ENCODE peak calls at places on chromosomes 7 and 10, in nine cellular contexts. H is right cardiac atrium; U is HL-60; A is aorta; R is effector memory CD4-positive, alpha-beta T cell; T is A549; J is SJSA1; C is breast epithelium; K is ovary. W is an unnamed sample.
A peak's percentile ranks its signal among the peaks of the same experiment; 100 is the strongest.

GRCh38 chr7:108326938-108327337 is 129.3 kb downstream of the NRCAM start:
- DNase-seq in H (no peak), U (no peak), A (no peak), R (no peak), T (no peak), J (no peak), C (no peak), K (no peak), W (no peak)

GRCh38 chr10:43196131-43196980 is 58.1 kb downstream of the CSGALNACT2 start:
- DNase-seq in H (peak; percentile 40), U (no peak), A (peak; percentile 60), R (no peak), T (no peak), J (no peak), C (no peak), K (no peak), W (no peak)

GRCh38 chr7:387132-388022 is 97.4 kb downstream of the FOXL3 start:
- DNase-seq in H (no peak), U (no peak), A (peak; percentile 72), R (no peak), T (no peak), J (no peak), C (peak; percentile 50), K (no peak), W (no peak)

GRCh38 chr7:151755131-151755787 is 121.7 kb downstream of the PRKAG2 start:
- DNase-seq in H (no peak), U (no peak), A (peak; percentile 81), R (no peak), T (no peak), J (peak; percentile 86), C (no peak), K (peak; percentile 31), W (peak; percentile 65)

GRCh38 chr10:43059336-43059720 is 17.5 kb upstream of the RET start:
- DNase-seq in H (no peak), U (no peak), A (no peak), R (no peak), T (no peak), J (no peak), C (no peak), K (no peak), W (no peak)

GRCh38 chr7:43649755-43650274 is 66.9 kb downstream of the STK17A start:
- DNase-seq in H (no peak), U (peak; percentile 30), A (no peak), R (peak; percentile 61), T (no peak), J (no peak), C (no peak), K (no peak), W (no peak)

GRCh38 chr10:107474650-107475049 is 310.1 kb upstream of the SORCS1 start:
- DNase-seq in H (no peak), U (no peak), A (no peak), R (no peak), T (no peak), J (no peak), C (no peak), K (no peak), W (no peak)

GRCh38 chr10:121593676-121594075 is 4.6 kb downstream of the FGFR2 start:
- DNase-seq in H (no peak), U (no peak), A (no peak), R (no peak), T (no peak), J (no peak), C (no peak), K (no peak), W (no peak)

GRCh38 chr7:25456467-25457171 is 228.3 kb upstream of the NPVF start:
- DNase-seq in H (peak; percentile 80), U (no peak), A (no peak), R (no peak), T (no peak), J (peak; percentile 4), C (no peak), K (peak; percentile 74), W (peak; percentile 92)

GRCh38 chr7:101138149-101138870 is 11.4 kb downstream of the SERPINE1 start:
- DNase-seq in H (peak; percentile 83), U (peak; percentile 88), A (peak; percentile 93), R (peak; percentile 73), T (peak; percentile 96), J (peak; percentile 97), C (peak; percentile 60), K (peak; percentile 85), W (peak; percentile 95)

GRCh38 chr7:620052-620451 is 100.4 kb upstream of the PDGFA start:
- DNase-seq in H (no peak), U (no peak), A (no peak), R (no peak), T (no peak), J (peak; percentile 28), C (no peak), K (no peak), W (no peak)

DNA sequence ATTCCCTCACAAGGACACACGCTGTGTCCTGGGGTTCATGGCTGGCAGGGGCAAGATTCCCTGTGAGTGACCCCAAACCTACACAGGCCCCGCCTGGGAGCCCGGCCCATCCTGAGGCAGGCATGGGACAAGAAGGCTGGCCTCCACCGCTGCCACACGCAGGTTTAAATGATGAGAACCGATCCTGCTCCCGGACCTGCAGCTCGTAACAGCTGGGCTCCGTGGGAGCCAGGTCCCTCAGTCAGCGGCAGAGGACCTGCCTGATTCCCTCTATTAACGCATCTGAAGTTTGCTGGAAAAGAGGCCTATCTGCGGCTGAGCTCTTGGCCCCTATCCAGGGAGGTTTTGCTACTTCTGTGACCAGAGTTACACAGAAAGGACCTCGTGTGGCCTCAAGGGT is 112.4 kb downstream of the VIPR2 start:
- DNase-seq in H (no peak), U (no peak), A (no peak), R (no peak), T (no peak), J (no peak), C (peak; percentile 45), K (no peak), W (no peak)
- H3K27ac ChIP-seq in H (no peak overlapping the region), U (no peak overlapping the region), A (peak overlapping the region; percentile 65), R (no peak overlapping the region), T (no peak overlapping the region), J (no peak overlapping the region), C (no peak overlapping the region), K (no peak overlapping the region), W (no peak overlapping the region)

DNA sequence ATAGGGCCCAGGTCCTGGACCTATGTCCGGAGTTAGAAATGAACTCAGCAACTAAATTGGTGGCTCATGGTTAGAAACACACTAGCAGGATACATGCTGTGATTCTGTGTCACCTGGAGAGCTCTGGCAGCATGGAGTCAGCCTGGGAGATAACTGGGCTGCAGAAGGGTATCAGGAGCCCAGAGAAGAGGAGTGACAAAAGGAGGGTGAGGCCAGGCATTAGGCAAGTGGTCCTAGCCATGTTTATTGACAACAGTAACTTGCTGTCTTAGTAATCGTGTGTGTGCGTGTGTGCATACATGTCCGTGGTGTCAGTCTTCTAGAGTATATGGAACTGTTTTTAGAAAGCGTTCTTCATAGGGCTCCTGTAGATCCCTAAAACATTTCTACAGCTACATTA is 157.5 kb upstream of the PHYHIPL start:
- DNase-seq in H (peak; percentile 16), U (no peak), A (no peak), R (no peak), T (no peak), J (no peak), C (no peak), K (no peak), W (no peak)
- H3K4me3 ChIP-seq in H (no peak overlapping the region), U (no peak overlapping the region), A (no peak overlapping the region), R (no peak overlapping the region), T (no peak overlapping the region), J (no peak overlapping the region), C (peak overlapping the region; percentile 23), K (no peak overlapping the region), W (peak overlapping the region; percentile 36)

GRCh38 chr10:103555321-103555649 is 61.8 kb downstream of the NEURL1 start:
- DNase-seq in H (no peak), U (no peak), A (no peak), R (no peak), T (no peak), J (no peak), C (no peak), K (no peak), W (no peak)
- H3K27ac ChIP-seq in H (no peak overlapping the region), U (no peak overlapping the region), A (no peak overlapping the region), R (no peak overlapping the region), T (peak overlapping the region; percentile 77), J (no peak overlapping the region), C (no peak overlapping the region), K (no peak overlapping the region), W (no peak overlapping the region)

GRCh38 chr10:113712024-113712423 is 32.3 kb downstream of the CASP7 start:
- DNase-seq in H (no peak), U (no peak), A (no peak), R (no peak), T (no peak), J (no peak), C (no peak), K (no peak), W (no peak)

GRCh38 chr10:113708640-113709039 is 28.9 kb downstream of the CASP7 start:
- DNase-seq in H (no peak), U (no peak), A (no peak), R (no peak), T (no peak), J (no peak), C (no peak), K (no peak), W (no peak)

GRCh38 chr10:113706623-113707022 is 26.9 kb downstream of the CASP7 start:
- DNase-seq in H (no peak), U (no peak), A (no peak), R (no peak), T (no peak), J (no peak), C (no peak), K (no peak), W (no peak)

GRCh38 chr10:113711142-113711541 is 31.4 kb downstream of the CASP7 start:
- DNase-seq in H (no peak), U (no peak), A (no peak), R (no peak), T (no peak), J (no peak), C (no peak), K (no peak), W (no peak)

DNA sequence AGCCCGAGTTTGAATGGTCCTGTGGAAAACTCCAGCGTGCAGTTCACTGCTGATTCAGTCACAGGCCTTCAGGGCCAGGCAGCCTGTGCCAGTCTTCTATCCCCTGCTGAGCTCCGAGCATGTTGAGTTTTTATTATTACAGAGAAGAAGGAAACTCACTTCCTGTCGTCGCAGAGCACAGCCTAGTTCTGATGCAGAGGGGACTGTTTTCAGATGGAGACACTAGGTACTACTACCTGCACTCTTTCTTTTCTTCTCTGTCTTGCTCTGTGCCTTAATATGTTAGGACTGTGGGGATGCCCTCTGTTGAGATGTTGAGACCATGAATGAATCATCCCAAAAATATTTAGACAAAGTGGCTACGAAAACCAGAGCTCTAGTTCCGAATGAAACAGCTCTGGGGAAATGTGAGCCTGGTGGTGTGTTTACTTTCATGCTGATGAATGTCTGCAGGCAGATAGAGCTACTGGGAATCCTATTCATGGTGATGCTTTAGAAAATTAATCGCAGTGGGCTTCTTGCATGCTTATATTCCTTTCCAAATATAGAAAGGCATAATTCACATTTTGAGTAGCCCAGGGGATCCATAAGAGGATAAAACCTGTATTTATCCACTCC is 29.6 kb downstream of the CASP7 start:
- DNase-seq in H (no peak), U (no peak), A (no peak), R (no peak), T (peak; percentile 7), J (peak; percentile 76), C (no peak), K (no peak), W (peak; percentile 49)
- H3K4me3 ChIP-seq in H (no peak overlapping the region), U (no peak overlapping the region), A (no peak overlapping the region), R (no peak overlapping the region), T (no peak overlapping the region), J (no peak overlapping the region), C (no peak overlapping the region), K (no peak overlapping the region), W (no peak overlapping the region)